ENCODE peak calls at places on chromosomes 11 and 22, in six cellular contexts. D is fibroblast of lung, F is uterus, U is HFFc6, B is lung, V is heart left ventricle. N is an unnamed sample.

GRCh38 chr11:91421586-91421985 is 803.0 kb upstream of the FAT3 start:
- DNase-seq in D (no peak), F (no peak), U (no peak), B (no peak), V (no peak), N (no peak)

GRCh38 chr11:118295834-118296454 is 8.6 kb upstream of the CD3E start:
- DNase-seq in D (peak), F (no peak), U (no peak), B (no peak), V (no peak), N (no peak)

GRCh38 chr22:25051073-25051472 is 98.6 kb downstream of the KIAA1671 start:
- DNase-seq in D (no peak), F (no peak), U (no peak), B (no peak), V (no peak), N (no peak)

GRCh38 chr11:128181090-128181485 is 406.3 kb downstream of the ETS1 start:
- DNase-seq in D (no peak), F (no peak), U (no peak), B (no peak), V (no peak), N (no peak)

GRCh38 chr11:78840623-78841022 is 266.0 kb upstream of the NARS2 start:
- DNase-seq in D (no peak), F (peak), U (peak), B (no peak), V (no peak), N (no peak)

GRCh38 chr11:128483211-128483788 is 104.1 kb downstream of the ETS1 start:
- DNase-seq in D (no peak), F (no peak), U (no peak), B (no peak), V (no peak), N (no peak)

GRCh38 chr11:30196400-30197206 is 34.2 kb upstream of the FSHB start:
- DNase-seq in D (peak), F (peak), U (no peak), B (peak), V (peak), N (peak)

GRCh38 chr11:76628408-76628947 is 42.1 kb downstream of the LRRC32 start:
- DNase-seq in D (no peak), F (no peak), U (no peak), B (no peak), V (no peak), N (no peak)

GRCh38 chr11:69233761-69234136 is 60.2 kb upstream of the MYEOV start:
- DNase-seq in D (no peak), F (no peak), U (no peak), B (no peak), V (no peak), N (no peak)

GRCh38 chr11:56917708-56918450 is 70.8 kb upstream of the OR5AK2 start:
- DNase-seq in D (peak), F (no peak), U (no peak), B (no peak), V (no peak), N (no peak)

GRCh38 chr11:3014314-3014938 is 22.3 kb upstream of the NAP1L4 start:
- DNase-seq in D (no peak), F (no peak), U (no peak), B (no peak), V (no peak), N (no peak)

GRCh38 chr11:13959001-13959400 is 3.5 kb upstream of the SPON1 start:
- DNase-seq in D (no peak), F (no peak), U (no peak), B (no peak), V (no peak), N (no peak)

GRCh38 chr22:37566903-37567798 is 6.9 kb downstream of the CDC42EP1 start:
- DNase-seq in D (peak), F (peak), U (no peak), B (peak), V (peak), N (peak)

GRCh38 chr22:39958916-39959639 is 1.1 kb upstream of the TMA7B start:
- DNase-seq in D (no peak), F (no peak), U (no peak), B (no peak), V (no peak), N (no peak)

GRCh38 chr11:107263865-107264563 is 193.6 kb downstream of the CWF19L2 start:
- DNase-seq in D (no peak), F (no peak), U (no peak), B (no peak), V (no peak), N (no peak)

GRCh38 chr22:28075260-28075981 is 156.4 kb upstream of the PITPNB start:
- DNase-seq in D (peak), F (peak), U (peak), B (peak), V (peak), N (no peak)

GRCh38 chr11:72012897-72013721 is 14.4 kb downstream of the IL18BP start:
- DNase-seq in D (peak), F (peak), U (no peak), B (peak), V (peak), N (peak)

GRCh38 chr11:74783241-74783871 is 34.7 kb downstream of the RNF169 start:
- DNase-seq in D (peak), F (no peak), U (peak), B (no peak), V (no peak), N (no peak)

GRCh38 chr11:117817213-117818035 is 7.1 kb downstream of the FXYD2 start:
- DNase-seq in D (peak), F (peak), U (peak), B (peak), V (peak), N (peak)

GRCh38 chr11:48025293-48025982 is 45.1 kb downstream of the PTPRJ start:
- DNase-seq in D (no peak), F (no peak), U (no peak), B (no peak), V (no peak), N (no peak)

GRCh38 chr11:8082391-8083087 is 1.5 kb downstream of the TUB start:
- DNase-seq in D (no peak), F (no peak), U (no peak), B (no peak), V (no peak), N (no peak)

GRCh38 chr22:17778412-17778976 is 4.2 kb upstream of the BID start:
- DNase-seq in D (no peak), F (no peak), U (no peak), B (no peak), V (no peak), N (no peak)

GRCh38 chr11:2272946-2273280 is 2.5 kb upstream of the ASCL2 start:
- DNase-seq in D (no peak), F (peak), U (no peak), B (no peak), V (no peak), N (peak)

GRCh38 chr11:25566298-25567200 is 765.4 kb upstream of the ANO3 start:
- DNase-seq in D (peak), F (peak), U (no peak), B (peak), V (peak), N (no peak)

GRCh38 chr11:8693555-8693954 is 11.0 kb downstream of the RPL27A start:
- DNase-seq in D (no peak), F (no peak), U (no peak), B (no peak), V (no peak), N (no peak)

GRCh38 chr22:19955241-19956128 is 13.9 kb upstream of the TXNRD2 start:
- DNase-seq in D (no peak), F (no peak), U (no peak), B (no peak), V (peak), N (no peak)

GRCh38 chr11:73343076-73343833 is 32.9 kb upstream of the RELT start:
- DNase-seq in D (no peak), F (no peak), U (no peak), B (no peak), V (no peak), N (no peak)

GRCh38 chr11:127238321-127238720 is 237.8 kb upstream of the KIRREL3 start:
- DNase-seq in D (no peak), F (no peak), U (no peak), B (no peak), V (no peak), N (no peak)

GRCh38 chr11:131864205-131864604 is 493.8 kb downstream of the NTM start:
- DNase-seq in D (no peak), F (no peak), U (no peak), B (no peak), V (no peak), N (no peak)

GRCh38 chr22:20429254-20430100 is 8.1 kb downstream of the SCARF2 start:
- DNase-seq in D (no peak), F (no peak), U (no peak), B (peak), V (peak), N (no peak)

GRCh38 chr11:93024376-93024775 is 54.9 kb downstream of the MTNR1B start:
- DNase-seq in D (peak), F (no peak), U (no peak), B (no peak), V (no peak), N (no peak)

GRCh38 chr22:36221799-36222751 is 17.3 kb downstream of the APOL2 start:
- DNase-seq in D (peak), F (peak), U (no peak), B (peak), V (peak), N (no peak)

GRCh38 chr11:50275133-50275532 is 242.5 kb downstream of the OR4C45 start:
- DNase-seq in D (no peak), F (no peak), U (no peak), B (no peak), V (no peak), N (no peak)

GRCh38 chr11:60942970-60943565 is 8.9 kb downstream of the SLC15A3 start:
- DNase-seq in D (peak), F (no peak), U (no peak), B (peak), V (no peak), N (no peak)

GRCh38 chr11:57547854-57548377 is 10.5 kb downstream of the SMTNL1 start:
- DNase-seq in D (no peak), F (no peak), U (no peak), B (no peak), V (no peak), N (no peak)

GRCh38 chr11:128886401-128887119 is 4.6 kb upstream of the KCNJ5 start:
- DNase-seq in D (no peak), F (no peak), U (no peak), B (no peak), V (no peak), N (no peak)

GRCh38 chr11:96543177-96543576 is 153.4 kb downstream of the JRKL start:
- DNase-seq in D (no peak), F (no peak), U (no peak), B (no peak), V (no peak), N (no peak)

GRCh38 chr11:73028621-73029020 is 113.5 kb downstream of the FCHSD2 start:
- DNase-seq in D (no peak), F (no peak), U (no peak), B (no peak), V (no peak), N (no peak)

GRCh38 chr11:77312107-77312506 is 10.6 kb upstream of the GDPD4 start:
- DNase-seq in D (no peak), F (no peak), U (no peak), B (no peak), V (no peak), N (no peak)

GRCh38 chr11:15258433-15259350 is 144.0 kb downstream of the INSC start:
- DNase-seq in D (peak), F (no peak), U (no peak), B (no peak), V (no peak), N (no peak)
- TF ChIP-seq CTCF in D (no peak), F (no peak), U (no peak), B (no peak), V (no peak), N (no peak)

GRCh38 chr22:42820075-42820763 is 36.9 kb downstream of the ARFGAP3 start:
- DNase-seq in D (peak), F (no peak), U (peak), B (no peak), V (no peak), N (no peak)
- TF ChIP-seq CTCF in D (peak), F (peak), U (peak), B (no peak), V (peak), N (no peak)

GRCh38 chr11:34840736-34841386 is 75.3 kb downstream of the APIP start:
- DNase-seq in D (peak), F (no peak), U (no peak), B (peak), V (no peak), N (no peak)
- TF ChIP-seq CTCF in D (no peak), F (no peak), U (peak), B (peak), V (peak), N (no peak)

GRCh38 chr11:66878554-66878953 is 21.7 kb downstream of the LRFN4 start:
- DNase-seq in D (no peak), F (no peak), U (no peak), B (no peak), V (no peak), N (no peak)
- TF ChIP-seq CTCF in D (no peak), F (no peak), U (no peak), B (no peak), V (no peak), N (no peak)